ENCODE peak calls at places on chromosome 20, in five cellular contexts. One of them, this sample, is unnamed.
A peak's percentile ranks its signal among the peaks of the same experiment; 100 is the strongest.

GRCh38 chr20:9989066-9989724 is 45.6 kb upstream of the ANKEF1 start:
- DNase-seq in HFF-Myc: no peak
- DNase-seq in tibial nerve: no peak
- DNase-seq in A549: no peak
- DNase-seq in mucosa of descending colon: no peak
- DNase-seq in this sample: peak; percentile 88

GRCh38 chr20:34676642-34677373 is at the start of gene PIGU:
- DNase-seq in HFF-Myc: peak; percentile 77
- DNase-seq in tibial nerve: peak; percentile 85
- DNase-seq in A549: peak; percentile 91
- DNase-seq in mucosa of descending colon: peak; percentile 98
- DNase-seq in this sample: peak; percentile 96

GRCh38 chr20:37627060-37627766 is 66.6 kb upstream of the CTNNBL1 start:
- DNase-seq in HFF-Myc: peak; percentile 52
- DNase-seq in tibial nerve: no peak
- DNase-seq in A549: no peak
- DNase-seq in mucosa of descending colon: no peak
- DNase-seq in this sample: peak; percentile 74

GRCh38 chr20:41738584-41739193 is 120.5 kb upstream of the CHD6 start:
- DNase-seq in HFF-Myc: peak; percentile 2
- DNase-seq in tibial nerve: no peak
- DNase-seq in A549: peak; percentile 29
- DNase-seq in mucosa of descending colon: no peak
- DNase-seq in this sample: peak; percentile 69

GRCh38 chr20:40682104-40683045 is 6.7 kb downstream of the MAFB start:
- DNase-seq in HFF-Myc: no peak
- DNase-seq in tibial nerve: no peak
- DNase-seq in A549: no peak
- DNase-seq in mucosa of descending colon: no peak
- DNase-seq in this sample: peak; percentile 57

GRCh38 chr20:47665221-47665991 is 119.9 kb downstream of the SULF2 start:
- DNase-seq in HFF-Myc: no peak
- DNase-seq in tibial nerve: no peak
- DNase-seq in A549: no peak
- DNase-seq in mucosa of descending colon: no peak
- DNase-seq in this sample: no peak

GRCh38 chr20:50845566-50846211 is 50.8 kb downstream of the BCAS4 start:
- DNase-seq in HFF-Myc: no peak
- DNase-seq in tibial nerve: no peak
- DNase-seq in A549: no peak
- DNase-seq in mucosa of descending colon: no peak
- DNase-seq in this sample: no peak

GRCh38 chr20:22744341-22745193 is 160.2 kb upstream of the FOXA2 start:
- DNase-seq in HFF-Myc: no peak
- DNase-seq in tibial nerve: no peak
- DNase-seq in A549: no peak
- DNase-seq in mucosa of descending colon: no peak
- DNase-seq in this sample: peak; percentile 43

GRCh38 chr20:57662313-57663240 is 42.4 kb upstream of the ZBP1 start:
- DNase-seq in HFF-Myc: no peak
- DNase-seq in tibial nerve: no peak
- DNase-seq in A549: no peak
- DNase-seq in mucosa of descending colon: peak; percentile 42
- DNase-seq in this sample: no peak

GRCh38 chr20:11807070-11807741 is 110.5 kb upstream of the BTBD3 start:
- DNase-seq in HFF-Myc: peak; percentile 49
- DNase-seq in tibial nerve: no peak
- DNase-seq in A549: no peak
- DNase-seq in mucosa of descending colon: no peak
- DNase-seq in this sample: peak; percentile 92

GRCh38 chr20:41232971-41233926 is 84.3 kb downstream of the ZHX3 start:
- DNase-seq in HFF-Myc: peak; percentile 96
- DNase-seq in tibial nerve: no peak
- DNase-seq in A549: peak; percentile 31
- DNase-seq in mucosa of descending colon: no peak
- DNase-seq in this sample: peak; percentile 94

GRCh38 chr20:11453430-11453829 is 464.3 kb upstream of the BTBD3 start:
- DNase-seq in HFF-Myc: no peak
- DNase-seq in tibial nerve: no peak
- DNase-seq in A549: peak; percentile 14
- DNase-seq in mucosa of descending colon: no peak
- DNase-seq in this sample: peak; percentile 86

GRCh38 chr20:15163632-15164031 is 826.2 kb upstream of the FLRT3 start:
- DNase-seq in HFF-Myc: no peak
- DNase-seq in tibial nerve: no peak
- DNase-seq in A549: no peak
- DNase-seq in mucosa of descending colon: no peak
- DNase-seq in this sample: no peak

GRCh38 chr20:50713677-50714101 is 17.7 kb upstream of the PARD6B start:
- DNase-seq in HFF-Myc: no peak
- DNase-seq in tibial nerve: no peak
- DNase-seq in A549: no peak
- DNase-seq in mucosa of descending colon: no peak
- DNase-seq in this sample: peak; percentile 85

GRCh38 chr20:14764511-14765369 is 427.3 kb upstream of the FLRT3 start:
- DNase-seq in HFF-Myc: no peak
- DNase-seq in tibial nerve: no peak
- DNase-seq in A549: no peak
- DNase-seq in mucosa of descending colon: no peak
- DNase-seq in this sample: no peak

GRCh38 chr20:34624628-34625027 is 52.3 kb downstream of the PIGU start:
- DNase-seq in HFF-Myc: no peak
- DNase-seq in tibial nerve: no peak
- DNase-seq in A549: no peak
- DNase-seq in mucosa of descending colon: no peak
- DNase-seq in this sample: no peak

GRCh38 chr20:57528148-57528547 is 3.2 kb upstream of the CTCFL start:
- DNase-seq in HFF-Myc: no peak
- DNase-seq in tibial nerve: no peak
- DNase-seq in A549: no peak
- DNase-seq in mucosa of descending colon: no peak
- DNase-seq in this sample: no peak

GRCh38 chr20:36861625-36861874 is 14.4 kb upstream of the TLDC2 start:
- DNase-seq in HFF-Myc: no peak
- DNase-seq in tibial nerve: no peak
- DNase-seq in A549: no peak
- DNase-seq in mucosa of descending colon: no peak
- DNase-seq in this sample: no peak

GRCh38 chr20:48722737-48723191 is 105.0 kb downstream of the PREX1 start:
- DNase-seq in HFF-Myc: no peak
- DNase-seq in tibial nerve: no peak
- DNase-seq in A549: peak; percentile 35
- DNase-seq in mucosa of descending colon: no peak
- DNase-seq in this sample: peak; percentile 63

GRCh38 chr20:3156811-3157619 is 2.6 kb downstream of the FASTKD5 start:
- DNase-seq in HFF-Myc: no peak
- DNase-seq in tibial nerve: no peak
- DNase-seq in A549: no peak
- DNase-seq in mucosa of descending colon: no peak
- DNase-seq in this sample: peak; percentile 8
- H3K4me3 ChIP-seq in HFF-Myc: no peak overlapping the region
- H3K4me3 ChIP-seq in tibial nerve: no peak overlapping the region
- H3K4me3 ChIP-seq in A549: no peak overlapping the region
- H3K4me3 ChIP-seq in mucosa of descending colon: no peak overlapping the region
- H3K4me3 ChIP-seq in this sample: no peak overlapping the region

DNA sequence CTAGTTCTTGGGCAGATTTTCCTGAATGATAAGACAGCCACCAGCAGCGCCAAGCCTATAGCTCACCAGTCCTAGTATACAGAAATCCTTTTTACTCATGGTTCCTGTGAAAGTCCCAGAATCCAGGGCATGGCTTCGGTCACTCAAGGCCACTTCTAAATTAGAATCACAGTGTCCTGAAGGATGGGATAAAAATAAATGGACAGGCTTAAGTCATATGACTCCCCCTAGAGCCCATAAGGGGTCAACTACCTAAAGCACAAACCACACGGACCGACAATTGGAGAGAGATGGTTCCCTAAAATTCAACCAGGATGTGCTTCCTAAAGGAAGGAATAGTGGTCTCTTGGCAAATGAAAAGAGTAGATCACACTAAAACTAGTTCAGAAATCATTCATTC is 404.1 kb upstream of the PLCB4 start:
- DNase-seq in HFF-Myc: no peak
- DNase-seq in tibial nerve: no peak
- DNase-seq in A549: peak; percentile 9
- DNase-seq in mucosa of descending colon: no peak
- DNase-seq in this sample: no peak
- TF ChIP-seq CTCF in HFF-Myc: peak; percentile 7
- TF ChIP-seq CTCF in tibial nerve: no peak
- TF ChIP-seq CTCF in A549: peak; percentile 14
- TF ChIP-seq CTCF in mucosa of descending colon: no peak
- TF ChIP-seq CTCF in this sample: no peak

DNA sequence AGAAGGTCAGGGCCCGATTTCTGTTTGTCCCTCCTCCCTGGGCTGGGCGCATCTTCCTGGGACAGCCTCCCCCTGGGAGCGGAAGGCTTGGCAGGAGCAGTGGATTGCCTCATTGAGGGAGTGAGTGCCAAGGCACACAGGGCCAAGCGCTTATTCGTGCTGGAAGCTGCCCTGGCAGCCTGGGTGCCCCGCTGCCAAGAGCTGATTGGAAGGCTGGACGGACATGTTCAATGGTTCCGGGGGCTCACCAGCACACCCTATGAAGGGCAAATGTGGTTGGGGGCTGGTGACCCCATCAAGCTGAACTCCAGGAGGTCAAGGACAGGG is 10.3 kb upstream of the ZNF831 start:
- DNase-seq in HFF-Myc: no peak
- DNase-seq in tibial nerve: no peak
- DNase-seq in A549: no peak
- DNase-seq in mucosa of descending colon: no peak
- DNase-seq in this sample: no peak
- H3K4me3 ChIP-seq in HFF-Myc: no peak overlapping the region
- H3K4me3 ChIP-seq in tibial nerve: no peak overlapping the region
- H3K4me3 ChIP-seq in A549: no peak overlapping the region
- H3K4me3 ChIP-seq in mucosa of descending colon: no peak overlapping the region
- H3K4me3 ChIP-seq in this sample: no peak overlapping the region

GRCh38 chr20:62995898-62996595 is 10.7 kb downstream of the BHLHE23 start:
- DNase-seq in HFF-Myc: no peak
- DNase-seq in tibial nerve: no peak
- DNase-seq in A549: no peak
- DNase-seq in mucosa of descending colon: no peak
- DNase-seq in this sample: no peak
- TF ChIP-seq CTCF in HFF-Myc: no peak
- TF ChIP-seq CTCF in tibial nerve: no peak
- TF ChIP-seq CTCF in A549: no peak
- TF ChIP-seq CTCF in mucosa of descending colon: no peak
- TF ChIP-seq CTCF in this sample: no peak

GRCh38 chr20:38975539-38976120 is 13.5 kb downstream of the DHX35 start:
- DNase-seq in HFF-Myc: no peak
- DNase-seq in tibial nerve: no peak
- DNase-seq in A549: no peak
- DNase-seq in mucosa of descending colon: no peak
- DNase-seq in this sample: no peak
- H3K4me3 ChIP-seq in HFF-Myc: no peak overlapping the region
- H3K4me3 ChIP-seq in tibial nerve: no peak overlapping the region
- H3K4me3 ChIP-seq in A549: no peak overlapping the region
- H3K4me3 ChIP-seq in mucosa of descending colon: no peak overlapping the region
- H3K4me3 ChIP-seq in this sample: no peak overlapping the region

GRCh38 chr20:62702886-62703852 is 5.5 kb upstream of the NTSR1 start:
- DNase-seq in HFF-Myc: peak; percentile 85
- DNase-seq in tibial nerve: no peak
- DNase-seq in A549: peak; percentile 94
- DNase-seq in mucosa of descending colon: peak; percentile 38
- DNase-seq in this sample: peak; percentile 80
- TF ChIP-seq CTCF in HFF-Myc: peak; percentile 45
- TF ChIP-seq CTCF in tibial nerve: no peak
- TF ChIP-seq CTCF in A549: peak; percentile 50
- TF ChIP-seq CTCF in mucosa of descending colon: no peak
- TF ChIP-seq CTCF in this sample: peak; percentile 42